ENCODE peak calls at places on chromosomes 13 and 19, in five cellular contexts. J is body of pancreas, Y is breast epithelium, V is GM23338, Z is sigmoid colon. B is an unnamed sample.

GRCh38 chr13:39956036-39956435 is 300.6 kb downstream of the COG6 start:
- DNase-seq in J (no peak), Y (no peak), V (no peak), Z (no peak), B (no peak)

GRCh38 chr19:30733826-30734550 is 361.8 kb downstream of the ZNF536 start:
- DNase-seq in J (no peak), Y (no peak), V (peak), Z (no peak), B (no peak)

GRCh38 chr19:14821958-14822357 is 13.0 kb downstream of the OR7A5 start:
- DNase-seq in J (no peak), Y (no peak), V (no peak), Z (no peak), B (no peak)

GRCh38 chr13:113897161-113897560 is 33.3 kb upstream of the GAS6 start:
- DNase-seq in J (no peak), Y (peak), V (no peak), Z (no peak), B (peak)

GRCh38 chr13:100461309-100462035 is 127.1 kb downstream of the GGACT start:
- DNase-seq in J (no peak), Y (no peak), V (peak), Z (no peak), B (no peak)

GRCh38 chr13:112877976-112878955 is 90.7 kb upstream of the MCF2L start:
- DNase-seq in J (no peak), Y (no peak), V (no peak), Z (peak), B (peak)

GRCh38 chr19:47510516-47511127 is 4.2 kb downstream of the NAPA start:
- DNase-seq in J (no peak), Y (no peak), V (peak), Z (no peak), B (no peak)

GRCh38 chr19:13892885-13893284 is 13.0 kb downstream of the BRME1 start:
- DNase-seq in J (no peak), Y (no peak), V (no peak), Z (no peak), B (no peak)

GRCh38 chr19:44570984-44571684 is 41.7 kb upstream of the CEACAM20 start:
- DNase-seq in J (peak), Y (no peak), V (peak), Z (no peak), B (no peak)

DNA sequence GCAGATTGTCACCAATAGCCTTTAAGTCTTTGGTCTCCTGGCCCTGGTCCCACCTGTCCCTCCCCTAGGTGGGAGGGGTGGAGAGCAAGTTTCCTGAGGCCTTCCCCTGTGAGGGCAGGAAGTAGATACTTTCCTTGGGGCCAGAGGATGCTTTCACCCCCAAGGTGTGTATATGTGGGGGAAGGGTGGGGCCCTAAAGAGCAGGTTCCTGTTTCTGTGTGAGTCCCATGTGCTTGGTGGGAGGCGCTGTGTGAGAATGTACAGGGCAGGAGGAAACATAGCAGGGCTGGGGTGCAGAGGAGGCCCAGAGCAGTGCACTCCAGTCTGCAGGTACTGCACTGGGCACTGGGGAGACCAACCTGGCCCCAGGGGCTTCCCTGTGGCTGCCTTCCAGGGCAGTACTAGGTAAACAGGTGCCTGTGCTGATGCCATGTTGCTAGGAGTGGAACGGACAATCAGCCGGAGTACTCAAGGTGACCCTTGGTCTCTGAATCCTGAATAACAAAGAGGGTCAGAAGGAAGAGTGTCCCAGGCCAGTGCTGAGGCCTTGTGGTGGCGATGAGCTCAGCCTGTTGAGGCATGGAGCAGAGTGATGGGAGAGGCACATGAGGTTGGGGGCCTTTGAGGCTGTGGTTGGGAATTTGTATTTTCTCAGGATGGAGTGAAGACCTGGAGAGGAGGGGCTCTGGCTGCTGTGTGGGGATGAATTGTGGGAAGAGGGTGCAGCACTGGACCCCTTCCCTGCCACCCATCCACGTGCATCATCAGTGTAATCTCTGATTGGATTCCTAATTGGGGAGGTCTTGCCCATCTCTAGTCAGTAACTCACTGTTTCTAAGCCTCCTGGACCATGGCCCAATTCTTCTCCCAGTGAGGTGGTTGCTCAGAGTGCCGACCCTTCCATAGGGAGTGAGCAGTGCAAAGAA is 5.1 kb downstream of the EGLN2 start:
- DNase-seq in J (peak), Y (no peak), V (peak), Z (no peak), B (no peak)
- H3K4me3 ChIP-seq in J (no peak), Y (peak), V (peak), Z (no peak), B (no peak)

GRCh38 chr13:106533940-106534843 is 1.3 kb downstream of the EFNB2 start:
- DNase-seq in J (peak), Y (no peak), V (peak), Z (peak), B (no peak)

GRCh38 chr13:106535552-106536243 is at the start of gene EFNB2:
- DNase-seq in J (peak), Y (peak), V (peak), Z (peak), B (peak)

GRCh38 chr13:106533101-106533939 is 2.1 kb downstream of the EFNB2 start:
- DNase-seq in J (peak), Y (peak), V (peak), Z (peak), B (peak)

GRCh38 chr13:106536244-106537034 is 977 bp upstream of the EFNB2 start:
- DNase-seq in J (peak), Y (peak), V (peak), Z (peak), B (peak)

DNA sequence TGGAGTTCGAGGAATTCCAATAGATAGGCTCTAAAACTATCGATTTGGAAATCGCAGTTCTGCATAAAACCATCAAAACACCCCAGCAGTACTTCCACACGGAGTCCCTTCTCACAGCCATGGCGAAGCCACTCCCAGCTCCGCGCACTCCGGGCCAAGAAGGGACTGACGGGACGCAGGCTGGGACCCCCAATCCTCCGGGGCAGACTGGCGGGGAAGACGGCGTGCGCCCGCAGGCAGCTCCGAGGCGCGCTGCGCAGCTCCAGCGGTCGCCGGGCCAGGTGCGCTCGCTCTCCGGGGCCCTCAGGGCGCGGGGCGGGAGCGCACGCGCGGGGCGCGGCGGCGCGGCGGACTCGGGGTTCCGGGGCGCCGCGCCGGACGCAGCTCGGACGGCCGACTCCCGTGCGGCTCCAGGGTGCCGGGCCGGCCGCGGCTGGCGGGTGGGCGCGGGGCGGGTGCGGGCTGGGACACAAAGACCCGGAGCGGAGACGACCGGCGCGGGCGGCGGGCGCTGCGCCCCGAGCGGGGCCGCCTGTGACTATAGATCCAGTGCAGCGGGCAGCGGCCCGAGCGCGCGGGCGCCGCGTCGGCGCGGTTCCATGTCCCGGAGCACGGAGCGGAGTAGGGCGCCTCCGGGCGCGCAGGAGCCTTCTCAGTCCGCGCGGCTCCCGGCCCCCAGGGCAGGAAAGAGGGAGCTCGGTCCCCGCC is 464 bp downstream of the EFNB2 start:
- DNase-seq in J (peak), Y (no peak), V (peak), Z (peak), B (no peak)
- H3K4me3 ChIP-seq in J (peak), Y (peak), V (peak), Z (peak), B (peak)

GRCh38 chr19:35895911-35896642 is 4.3 kb downstream of the NFKBID start:
- DNase-seq in J (no peak), Y (no peak), V (no peak), Z (no peak), B (no peak)

GRCh38 chr19:35901055-35901644 is 810 bp upstream of the NFKBID start:
- DNase-seq in J (no peak), Y (no peak), V (peak), Z (no peak), B (no peak)

GRCh38 chr19:35899547-35900214 is 659 bp downstream of the NFKBID start:
- DNase-seq in J (peak), Y (peak), V (peak), Z (peak), B (peak)

GRCh38 chr19:35896643-35897040 is 3.7 kb downstream of the NFKBID start:
- DNase-seq in J (no peak), Y (no peak), V (no peak), Z (no peak), B (no peak)

GRCh38 chr19:35897706-35898451 is 2.5 kb downstream of the NFKBID start:
- DNase-seq in J (no peak), Y (no peak), V (no peak), Z (no peak), B (no peak)
- H3K4me3 ChIP-seq in J (no peak), Y (peak), V (peak), Z (peak), B (peak)

DNA sequence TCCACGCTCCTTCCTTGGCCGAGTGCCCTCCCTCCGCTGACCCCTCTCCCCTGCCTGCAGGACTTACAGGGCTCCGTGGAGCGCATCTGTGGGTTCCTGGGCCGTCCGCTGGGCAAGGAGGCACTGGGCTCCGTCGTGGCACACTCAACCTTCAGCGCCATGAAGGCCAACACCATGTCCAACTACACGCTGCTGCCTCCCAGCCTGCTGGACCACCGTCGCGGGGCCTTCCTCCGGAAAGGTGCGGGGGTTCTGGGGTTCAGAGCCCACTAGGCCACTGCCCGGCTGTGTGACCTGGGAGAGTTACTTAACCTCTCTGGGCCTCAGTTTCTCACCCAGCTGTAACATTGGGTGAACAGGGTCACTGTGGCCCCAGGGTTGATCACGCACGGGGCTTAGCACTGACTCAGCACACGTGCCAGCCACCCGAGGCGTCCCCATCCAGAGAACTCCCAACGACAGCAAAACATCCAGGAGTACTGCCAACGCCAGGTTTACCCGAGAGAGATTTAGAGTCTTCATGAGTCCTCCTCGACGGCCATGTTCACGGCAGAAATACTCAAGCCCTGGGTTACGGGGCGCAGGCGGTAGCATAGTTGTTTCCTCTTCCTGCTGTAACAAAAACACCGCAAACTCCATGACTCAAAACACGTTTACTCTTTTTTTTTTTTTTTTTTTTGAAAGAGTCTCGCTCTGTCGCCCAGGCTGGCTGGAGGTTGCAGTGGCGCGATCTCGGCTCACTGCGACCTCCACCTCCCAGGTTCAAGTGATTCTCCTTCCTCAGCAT is 9.7 kb upstream of the SPACA4 start:
- DNase-seq in J (no peak), Y (no peak), V (no peak), Z (no peak), B (no peak)
- H3K4me3 ChIP-seq in J (no peak), Y (no peak), V (no peak), Z (no peak), B (no peak)

DNA sequence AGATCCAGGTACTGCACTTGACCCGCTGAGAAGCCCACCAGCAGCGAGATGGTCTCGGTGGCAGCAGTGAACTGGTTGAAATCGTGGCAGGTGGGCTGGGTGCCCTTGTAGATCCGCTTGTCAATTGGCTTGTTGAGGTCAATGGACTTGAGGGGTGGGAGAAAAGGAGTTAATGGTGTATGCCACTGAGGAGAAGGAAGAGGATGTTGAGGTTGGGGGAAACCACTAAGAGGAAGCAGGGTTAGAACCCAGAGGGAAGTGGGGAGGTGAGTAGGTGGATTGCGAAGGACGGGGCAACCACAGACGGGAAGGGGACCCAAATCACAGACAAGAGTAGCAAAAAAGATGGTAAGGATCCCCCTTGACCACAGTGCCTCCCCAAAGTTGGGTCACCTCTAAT is 1.7 kb downstream of the DMWD start:
- DNase-seq in J (no peak), Y (no peak), V (no peak), Z (no peak), B (no peak)
- H3K4me3 ChIP-seq in J (no peak), Y (peak), V (no peak), Z (no peak), B (peak)

DNA sequence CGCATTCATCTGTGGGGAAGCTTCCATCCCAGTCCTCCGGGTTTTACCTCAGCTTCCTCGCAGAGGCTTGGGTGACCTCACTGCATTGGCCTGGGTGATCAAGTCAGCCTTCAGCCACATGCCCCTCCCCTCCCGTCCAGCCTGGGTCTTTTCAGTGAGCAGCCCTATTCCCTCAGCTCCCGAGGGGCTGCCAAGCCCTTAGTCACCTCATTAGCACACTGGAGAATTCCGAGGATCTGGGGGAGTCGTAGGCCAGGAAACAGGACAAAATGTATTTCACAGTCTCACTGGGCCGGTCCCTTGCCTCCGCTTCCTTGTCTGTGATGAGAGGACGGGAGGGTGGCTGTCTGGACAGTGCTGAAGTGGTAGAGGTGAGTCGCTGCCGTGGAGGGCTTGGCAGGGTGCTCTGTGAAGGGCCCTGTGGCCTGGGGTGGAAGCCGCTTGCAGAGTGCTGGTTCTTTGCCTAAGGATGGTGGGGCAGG is 19.9 kb downstream of the KDM4B start:
- DNase-seq in J (no peak), Y (no peak), V (no peak), Z (peak), B (no peak)
- H3K4me3 ChIP-seq in J (no peak), Y (peak), V (no peak), Z (no peak), B (no peak)